ENCODE peak calls at places on chromosomes 3 and 15, in eight cellular contexts. A is fibroblast of pulmonary artery, C is HL-60, Z is AG04450, R is bronchial epithelial cell, D is cardiac muscle cell, N is cardiac fibroblast, U is fibroblast of lung. M is an unnamed sample.

GRCh38 chr15:41982133-41982930 is 10.0 kb upstream of the EHD4 start:
- DNase-seq in A (peak; percentile 40), C (no peak), Z (no peak), R (no peak), D (peak; percentile 71), N (peak; percentile 55), U (no peak), M (no peak)

GRCh38 chr3:16738451-16738850 is 133.2 kb upstream of the DAZL start:
- DNase-seq in A (no peak), C (no peak), Z (no peak), R (no peak), D (no peak), N (no peak), U (no peak), M (no peak)

GRCh38 chr3:185250247-185250646 is 3.6 kb downstream of the EHHADH start:
- DNase-seq in A (peak; percentile 11), C (no peak), Z (no peak), R (no peak), D (peak; percentile 32), N (peak; percentile 14), U (no peak), M (no peak)

GRCh38 chr15:78808550-78808949 is 2.7 kb downstream of the ADAMTS7 start:
- DNase-seq in A (peak; percentile 59), C (peak; percentile 45), Z (no peak), R (peak; percentile 14), D (peak; percentile 48), N (peak; percentile 52), U (peak; percentile 56), M (peak; percentile 54)

GRCh38 chr15:67815036-67815592 is 10.2 kb upstream of the SKOR1 start:
- DNase-seq in A (no peak), C (no peak), Z (no peak), R (no peak), D (no peak), N (no peak), U (no peak), M (no peak)

GRCh38 chr3:6088433-6088832 is 772.5 kb upstream of the GRM7 start:
- DNase-seq in A (no peak), C (no peak), Z (no peak), R (no peak), D (no peak), N (no peak), U (no peak), M (no peak)

GRCh38 chr3:141279074-141279945 is 47.7 kb downstream of the PXYLP1 start:
- DNase-seq in A (peak; percentile 50), C (no peak), Z (no peak), R (peak; percentile 47), D (peak; percentile 39), N (peak; percentile 43), U (peak; percentile 30), M (peak; percentile 50)

GRCh38 chr15:42605281-42605744 is 29.9 kb downstream of the STARD9 start:
- DNase-seq in A (peak; percentile 64), C (peak; percentile 35), Z (no peak), R (no peak), D (peak; percentile 65), N (peak; percentile 63), U (peak; percentile 40), M (peak; percentile 5)

GRCh38 chr3:5523125-5523524 is 335.6 kb downstream of the EDEM1 start:
- DNase-seq in A (no peak), C (no peak), Z (no peak), R (no peak), D (no peak), N (no peak), U (no peak), M (no peak)

GRCh38 chr3:155744626-155745324 is at the start of gene PLCH1:
- DNase-seq in A (peak; percentile 44), C (peak; percentile 77), Z (no peak), R (peak; percentile 20), D (peak; percentile 57), N (peak; percentile 55), U (peak; percentile 48), M (peak; percentile 69)

GRCh38 chr3:94862703-94863102 is 799.8 kb downstream of the NSUN3 start:
- DNase-seq in A (peak; percentile 18), C (peak; percentile 31), Z (no peak), R (peak; percentile 21), D (peak; percentile 18), N (peak; percentile 13), U (no peak), M (peak; percentile 54)

GRCh38 chr15:85762756-85763127 is 32.0 kb downstream of the KLHL25 start:
- DNase-seq in A (no peak), C (no peak), Z (no peak), R (no peak), D (no peak), N (no peak), U (no peak), M (no peak)

GRCh38 chr15:45799508-45799907 is 164.7 kb downstream of the SQOR start:
- DNase-seq in A (no peak), C (no peak), Z (no peak), R (no peak), D (no peak), N (no peak), U (no peak), M (no peak)

GRCh38 chr3:189229421-189229820 is 57.6 kb downstream of the TPRG1 start:
- DNase-seq in A (no peak), C (no peak), Z (no peak), R (no peak), D (no peak), N (no peak), U (no peak), M (no peak)

GRCh38 chr15:84783493-84784251 is 33.5 kb upstream of the ALPK3 start:
- DNase-seq in A (no peak), C (no peak), Z (no peak), R (no peak), D (no peak), N (no peak), U (no peak), M (no peak)

GRCh38 chr3:170144437-170144843 is 37.1 kb downstream of the PHC3 start:
- DNase-seq in A (no peak), C (no peak), Z (no peak), R (peak; percentile 18), D (no peak), N (no peak), U (no peak), M (no peak)

GRCh38 chr3:72916249-72916648 is 28.4 kb downstream of the GXYLT2 start:
- DNase-seq in A (no peak), C (no peak), Z (no peak), R (no peak), D (no peak), N (no peak), U (no peak), M (no peak)

GRCh38 chr3:136414476-136414875 is 164.3 kb downstream of the PCCB start:
- DNase-seq in A (no peak), C (no peak), Z (no peak), R (no peak), D (peak; percentile 11), N (peak; percentile 4), U (no peak), M (no peak)

GRCh38 chr3:184082465-184082864 is 14.4 kb upstream of the HTR3E start:
- DNase-seq in A (no peak), C (no peak), Z (no peak), R (peak; percentile 27), D (no peak), N (no peak), U (no peak), M (no peak)

GRCh38 chr15:88395241-88395640 is 71.9 kb downstream of the MRPL46 start:
- DNase-seq in A (no peak), C (no peak), Z (no peak), R (no peak), D (no peak), N (no peak), U (no peak), M (no peak)

GRCh38 chr3:66097647-66098046 is 58.9 kb upstream of the MAGI1 start:
- DNase-seq in A (no peak), C (no peak), Z (no peak), R (no peak), D (no peak), N (no peak), U (no peak), M (no peak)

DNA sequence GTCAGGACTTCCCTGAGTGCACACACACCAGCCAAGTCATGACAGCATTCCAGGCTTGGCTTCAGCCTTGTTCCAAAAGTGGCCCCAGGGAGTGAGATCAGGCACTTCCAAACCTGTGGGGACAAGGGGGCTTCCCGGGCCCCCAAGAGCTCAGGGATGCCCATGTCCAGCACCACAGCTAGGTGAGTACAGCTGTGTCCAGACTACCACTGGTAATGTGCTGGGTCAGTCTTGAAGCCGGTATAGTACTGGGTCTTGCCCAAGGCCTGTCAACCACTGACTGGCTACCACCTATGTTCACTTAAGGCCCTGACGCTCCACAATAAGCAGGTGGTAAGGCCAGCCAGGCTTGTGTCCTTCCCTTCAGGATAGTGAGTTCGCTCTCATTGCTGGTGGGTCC is 249.3 kb downstream of the UNC13C start:
- DNase-seq in A (no peak), C (no peak), Z (no peak), R (no peak), D (no peak), N (no peak), U (no peak), M (no peak)
- H3K4me3 ChIP-seq in A (no peak overlapping the region), C (no peak overlapping the region), Z (no peak overlapping the region), R (no peak overlapping the region), D (no peak overlapping the region), N (no peak overlapping the region), U (no peak overlapping the region), M (no peak overlapping the region)

GRCh38 chr3:159322322-159322939 is 520.6 kb downstream of the MFSD1 start:
- DNase-seq in A (peak; percentile 28), C (peak; percentile 30), Z (no peak), R (no peak), D (peak; percentile 42), N (peak; percentile 25), U (peak; percentile 15), M (peak; percentile 29)
- TF ChIP-seq CTCF in A (peak; percentile 70), C (peak; percentile 76), Z (peak; percentile 82), R (peak; percentile 55), D (peak; percentile 82), N (peak; percentile 87), U (peak; percentile 74), M (peak; percentile 74)

DNA sequence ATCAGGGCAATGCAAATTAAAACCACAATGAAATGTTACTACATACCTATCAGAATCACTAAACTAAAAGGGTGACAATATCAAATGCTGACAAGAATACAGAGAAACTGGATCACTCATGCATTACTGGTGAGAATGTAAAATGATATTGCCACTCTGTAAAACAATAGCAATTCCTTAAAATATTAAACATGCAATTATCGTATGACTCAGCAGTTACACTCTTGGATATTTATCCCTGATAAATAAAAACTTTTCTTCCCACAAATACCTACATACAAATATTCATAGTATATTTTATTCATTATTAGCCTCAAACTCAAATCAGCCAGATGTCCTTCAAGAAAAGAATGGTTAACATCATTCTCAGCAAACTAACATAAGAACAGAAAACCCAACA is 25.9 kb upstream of the RAB6B start:
- DNase-seq in A (no peak), C (no peak), Z (no peak), R (no peak), D (no peak), N (no peak), U (no peak), M (no peak)
- H3K4me3 ChIP-seq in A (no peak overlapping the region), C (no peak overlapping the region), Z (no peak overlapping the region), R (no peak overlapping the region), D (no peak overlapping the region), N (no peak overlapping the region), U (no peak overlapping the region), M (no peak overlapping the region)

DNA sequence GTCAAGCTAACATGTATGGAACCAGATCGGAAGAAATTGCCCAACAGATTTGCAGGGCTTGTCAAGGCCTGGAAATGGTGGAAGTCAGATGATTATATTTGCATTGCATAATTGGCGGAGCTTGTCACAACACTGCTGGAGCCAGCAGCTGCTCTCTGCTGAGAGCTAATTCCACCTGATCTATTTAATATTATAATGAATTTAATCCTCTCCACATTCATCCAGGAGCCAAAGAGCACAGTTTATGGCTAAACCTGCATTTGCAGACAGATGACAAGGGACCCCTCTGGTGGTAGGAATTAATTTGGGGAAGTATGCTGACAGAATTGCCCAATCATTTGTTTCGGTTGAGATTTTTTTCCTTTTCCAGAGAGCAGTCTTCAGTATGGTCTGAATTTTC is 730.2 kb downstream of the TUSC7 start:
- DNase-seq in A (peak; percentile 31), C (peak; percentile 68), Z (no peak), R (peak; percentile 46), D (peak; percentile 48), N (peak; percentile 21), U (peak; percentile 53), M (peak; percentile 54)
- TF ChIP-seq CTCF in A (peak; percentile 29), C (no peak), Z (peak; percentile 55), R (peak; percentile 19), D (peak; percentile 43), N (no peak), U (peak; percentile 57), M (peak; percentile 38)

M was measured in epithelial cell of esophagus.